ENCODE peak calls at places on chromosomes 12 and 14, in ten cellular contexts. O is HepG2, X is Peyer's patch, D is NB4, S is A549, B is GM12878, Z is adrenal gland, H is suprapubic skin, A is ovary, T is prostate gland. I is an unnamed sample.

GRCh38 chr12:29238822-29239291 is 89.8 kb downstream of the FAR2 start:
- DNase-seq in H (no peak), Z (no peak), S (no peak), O (no peak), X (no peak), T (no peak), A (no peak), D (no peak), B (no peak), I (no peak)

GRCh38 chr12:25830456-25830855 is 128.0 kb upstream of the RASSF8 start:
- DNase-seq in A (no peak), H (no peak), O (no peak), Z (no peak), S (no peak), T (no peak), X (no peak), D (no peak), B (no peak), I (no peak)

GRCh38 chr12:15971211-15971610 is 60.1 kb downstream of the DERA start:
- DNase-seq in A (no peak), H (no peak), S (no peak), B (no peak), Z (no peak), T (no peak), D (no peak), O (no peak), X (no peak), I (no peak)

GRCh38 chr12:67419810-67420209 is 150.7 kb downstream of the CAND1 start:
- DNase-seq in B (no peak), S (no peak), D (no peak), A (no peak), X (no peak), Z (no peak), H (no peak), O (no peak), T (no peak), I (no peak)

GRCh38 chr12:98592825-98593322 is 612 bp upstream of the SLC25A3 start:
- DNase-seq in T (no peak), X (no peak), O (no peak), Z (no peak), S (no peak), D (peak; percentile 48), B (no peak), A (no peak), H (no peak), I (no peak)

GRCh38 chr14:31770271-31770670 is 209.1 kb downstream of the NUBPL start:
- DNase-seq in H (no peak), Z (no peak), S (no peak), A (no peak), O (no peak), B (no peak), X (peak; percentile 47), T (no peak), D (peak; percentile 43), I (no peak)

GRCh38 chr12:44653886-44654527 is 222.1 kb downstream of the NELL2 start:
- DNase-seq in H (no peak), S (no peak), O (no peak), B (no peak), Z (no peak), D (no peak), T (no peak), X (no peak), A (no peak), I (no peak)

GRCh38 chr12:102508052-102508451 is 27.7 kb upstream of the IGF1 start:
- DNase-seq in S (no peak), T (no peak), Z (no peak), H (no peak), X (no peak), O (no peak), A (no peak), D (no peak), B (no peak), I (no peak)

GRCh38 chr12:107684990-107685359 is 624 bp upstream of the PWP1 start:
- DNase-seq in T (no peak), O (peak; percentile 96), Z (no peak), B (no peak), D (peak; percentile 61), H (no peak), X (no peak), A (no peak), S (peak; percentile 71), I (no peak)

DNA sequence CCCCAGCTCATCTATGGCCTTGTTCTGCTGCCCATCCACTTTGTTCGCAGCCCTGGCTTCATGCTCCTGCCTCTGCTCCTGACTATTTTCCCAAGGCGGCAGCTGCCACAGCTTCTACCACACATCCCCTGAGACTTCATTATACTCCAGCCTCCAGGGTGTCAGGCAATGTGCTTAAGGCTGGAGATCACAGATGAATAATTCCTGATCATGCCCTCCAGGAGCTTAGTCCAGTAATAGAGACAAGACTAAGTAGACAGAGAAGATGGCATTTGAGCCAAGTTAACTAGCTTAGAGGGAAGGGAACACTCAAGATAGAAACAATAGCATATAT is 7.1 kb downstream of the TAPBPL start:
- DNase-seq in D (no peak), H (no peak), O (no peak), A (no peak), Z (no peak), B (no peak), S (no peak), T (no peak), X (no peak), I (no peak)
- TF ChIP-seq POLR2A in D (no peak), H (no peak), O (no peak), A (no peak), Z (no peak), B (no peak), S (no peak), T (no peak), X (no peak), I (no peak)

DNA sequence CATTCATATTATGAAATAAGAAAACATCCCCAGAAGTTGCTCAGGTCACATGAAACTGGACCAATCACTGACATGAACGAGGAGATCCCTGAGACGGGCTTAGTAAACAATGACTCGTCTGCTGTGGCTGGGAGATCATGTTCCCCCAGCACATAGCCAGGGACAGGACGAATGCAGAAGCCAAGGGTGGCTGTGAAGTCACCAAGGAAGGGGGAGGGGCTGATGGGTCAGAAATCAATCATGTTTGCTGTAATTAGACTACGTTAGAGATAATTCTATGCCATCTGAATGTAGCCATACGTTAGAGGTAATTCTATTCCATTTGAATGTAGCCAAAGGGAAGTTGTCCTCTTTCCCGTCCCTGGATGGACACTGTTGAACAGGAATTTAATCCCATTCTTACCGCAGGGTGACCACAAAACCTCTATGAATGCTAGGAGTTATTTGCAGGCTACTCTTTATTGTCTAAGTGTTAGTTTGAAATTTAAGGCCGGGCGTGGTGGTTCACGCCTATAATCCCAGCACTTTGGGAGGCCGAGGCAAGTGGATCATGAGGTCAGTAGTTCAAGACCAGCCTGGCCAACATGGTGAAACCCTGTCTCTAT is 332.9 kb downstream of the TMEM132D start:
- DNase-seq in B (no peak), D (no peak), X (no peak), Z (no peak), A (no peak), H (no peak), S (no peak), O (no peak), T (no peak), I (no peak)
- TF ChIP-seq POLR2A in B (no peak), D (no peak), X (no peak), Z (no peak), A (no peak), H (no peak), S (no peak), O (no peak), T (no peak), I (no peak)

GRCh38 chr12:103958621-103959020 is 7.1 kb upstream of the TDG start:
- DNase-seq in B (no peak), A (no peak), S (no peak), D (no peak), T (no peak), X (no peak), Z (no peak), O (no peak), H (no peak), I (no peak)

GRCh38 chr12:103957865-103958388 is 7.7 kb upstream of the TDG start:
- DNase-seq in T (no peak), O (no peak), D (no peak), S (no peak), X (no peak), Z (no peak), H (no peak), A (no peak), B (no peak), I (no peak)

GRCh38 chr12:103964805-103965204 is 867 bp upstream of the TDG start:
- DNase-seq in X (no peak), B (no peak), S (no peak), A (no peak), D (no peak), H (no peak), T (no peak), Z (no peak), O (no peak), I (no peak)

GRCh38 chr12:103962493-103962892 is 3.2 kb upstream of the TDG start:
- DNase-seq in O (no peak), Z (no peak), H (no peak), S (no peak), T (no peak), B (no peak), X (no peak), D (no peak), A (no peak), I (no peak)

GRCh38 chr12:103960567-103961227 is 5.0 kb upstream of the TDG start:
- DNase-seq in A (no peak), S (no peak), T (no peak), X (no peak), Z (no peak), O (no peak), B (no peak), H (no peak), D (no peak), I (no peak)
- TF ChIP-seq POLR2A in A (no peak), S (no peak), T (no peak), X (no peak), Z (no peak), O (no peak), B (no peak), H (no peak), D (no peak), I (no peak)

DNA sequence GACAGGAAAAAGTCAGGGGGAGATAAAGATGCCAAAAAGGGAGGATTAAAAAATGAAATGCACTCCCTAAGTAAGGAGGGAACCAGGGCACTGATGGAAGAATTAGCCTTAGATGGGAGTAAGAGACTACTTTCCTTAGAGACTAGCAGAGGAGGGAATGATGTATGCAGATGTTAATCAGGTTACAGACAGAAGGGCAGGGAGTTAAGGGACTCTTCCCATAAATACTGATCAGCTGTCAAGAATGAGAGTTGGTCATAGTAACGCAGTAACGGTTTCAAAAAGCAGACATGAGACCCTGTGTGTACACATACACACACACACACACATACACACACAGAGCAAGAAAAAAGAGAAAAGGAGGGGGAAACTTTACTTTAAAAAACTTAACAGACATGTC is 93.4 kb downstream of the PHLDA1 start:
- DNase-seq in B (no peak), O (no peak), S (no peak), T (no peak), H (no peak), D (no peak), A (no peak), X (no peak), Z (no peak), I (no peak)
- TF ChIP-seq POLR2A in B (no peak), O (no peak), S (no peak), T (no peak), H (no peak), D (no peak), A (no peak), X (no peak), Z (no peak), I (no peak)

I was measured in H54.